ENCODE peak calls at places on chromosomes 4 and X, in six cellular contexts. F is fibroblast of lung, P is A549, E is keratinocyte, U is dorsolateral prefrontal cortex, L is psoas muscle. K is an unnamed sample.

GRCh38 chr4:948101-948935 is 16.1 kb downstream of the TMEM175 start:
- DNase-seq in F (no peak), P (no peak), E (no peak), U (no peak), L (no peak), K (no peak)

GRCh38 chr4:141102367-141102766 is 30.9 kb downstream of the RNF150 start:
- DNase-seq in F (peak), P (peak), E (no peak), U (no peak), L (no peak), K (peak)

GRCh38 chr4:143313527-143313926 is 23.1 kb upstream of the GAB1 start:
- DNase-seq in F (no peak), P (no peak), E (no peak), U (no peak), L (no peak), K (no peak)

GRCh38 chr4:177267911-177268310 is 41.8 kb upstream of the NEIL3 start:
- DNase-seq in F (no peak), P (no peak), E (no peak), U (no peak), L (no peak), K (no peak)

GRCh38 chr4:478373-478772 is 20.6 kb downstream of the ZNF721 start:
- DNase-seq in F (no peak), P (no peak), E (no peak), U (no peak), L (no peak), K (no peak)

GRCh38 chrX:69493193-69493592 is 10.9 kb upstream of the NALF2 start:
- DNase-seq in F (no peak), P (peak), E (no peak), U (no peak), L (no peak), K (no peak)

GRCh38 chr4:2931765-2932560 is 31.2 kb downstream of the NOP14 start:
- DNase-seq in F (no peak), P (no peak), E (no peak), U (peak), L (peak), K (no peak)

GRCh38 chr4:105059337-105059736 is 87.3 kb upstream of the TET2 start:
- DNase-seq in F (no peak), P (no peak), E (no peak), U (no peak), L (no peak), K (no peak)

GRCh38 chr4:166198516-166198915 is 325.5 kb downstream of the TLL1 start:
- DNase-seq in F (no peak), P (no peak), E (no peak), U (no peak), L (no peak), K (no peak)

GRCh38 chr4:13543648-13544555 is at the start of gene NKX3-2:
- DNase-seq in F (no peak), P (no peak), E (no peak), U (no peak), L (no peak), K (no peak)

GRCh38 chrX:115093206-115093605 is 75.8 kb upstream of the IL13RA2 start:
- DNase-seq in F (no peak), P (no peak), E (no peak), U (no peak), L (no peak), K (no peak)

GRCh38 chr4:6771229-6771671 is 11.3 kb upstream of the KIAA0232 start:
- DNase-seq in F (peak), P (no peak), E (no peak), U (no peak), L (peak), K (no peak)

GRCh38 chr4:138861130-138861529 is 154.5 kb upstream of the NOCT start:
- DNase-seq in F (no peak), P (no peak), E (no peak), U (no peak), L (no peak), K (no peak)

GRCh38 chr4:13248621-13249298 is 235.4 kb downstream of the RAB28 start:
- DNase-seq in F (no peak), P (no peak), E (no peak), U (no peak), L (no peak), K (no peak)

GRCh38 chr4:3684546-3684945 is 81.6 kb upstream of the ADRA2C start:
- DNase-seq in F (no peak), P (no peak), E (no peak), U (no peak), L (no peak), K (no peak)

GRCh38 chrX:44954562-44954961 is 81.6 kb downstream of the KDM6A start:
- DNase-seq in F (no peak), P (no peak), E (no peak), U (no peak), L (no peak), K (no peak)

GRCh38 chr4:120858776-120859175 is 63.8 kb downstream of the PRDM5 start:
- DNase-seq in F (peak), P (no peak), E (no peak), U (no peak), L (no peak), K (no peak)

GRCh38 chr4:158824425-158825274 is 55.8 kb downstream of the FNIP2 start:
- DNase-seq in F (peak), P (no peak), E (no peak), U (no peak), L (peak), K (no peak)

GRCh38 chr4:22334155-22334554 is 181.7 kb downstream of the ADGRA3 start:
- DNase-seq in F (no peak), P (no peak), E (no peak), U (no peak), L (no peak), K (no peak)

GRCh38 chrX:123219916-123220315 is 35.8 kb downstream of the GRIA3 start:
- DNase-seq in F (no peak), P (no peak), E (no peak), U (no peak), L (no peak), K (no peak)

GRCh38 chrX:17547658-17548057 is 172.7 kb downstream of the NHS start:
- DNase-seq in F (peak), P (peak), E (peak), U (no peak), L (peak), K (peak)

GRCh38 chr4:85368932-85369331 is 106.0 kb upstream of the ARHGAP24 start:
- DNase-seq in F (no peak), P (no peak), E (no peak), U (no peak), L (no peak), K (no peak)

GRCh38 chr4:121304843-121305348 is 75.9 kb downstream of the QRFPR start:
- DNase-seq in F (no peak), P (no peak), E (no peak), U (no peak), L (no peak), K (no peak)

GRCh38 chr4:188971125-188971524 is 831.9 kb downstream of the TRIML1 start:
- DNase-seq in F (peak), P (peak), E (no peak), U (no peak), L (no peak), K (no peak)

GRCh38 chrX:39893417-39894338 is 204.1 kb downstream of the BCOR start:
- DNase-seq in F (no peak), P (no peak), E (no peak), U (no peak), L (no peak), K (no peak)

GRCh38 chr4:111991797-111992196 is 153.5 kb upstream of the FAM241A start:
- DNase-seq in F (peak), P (peak), E (no peak), U (no peak), L (no peak), K (peak)

GRCh38 chr4:153555730-153556440 is 89.7 kb downstream of the TMEM131L start:
- DNase-seq in F (peak), P (no peak), E (no peak), U (no peak), L (peak), K (no peak)

GRCh38 chr4:111632752-111633151 is 512.5 kb upstream of the FAM241A start:
- DNase-seq in F (peak), P (no peak), E (no peak), U (no peak), L (no peak), K (no peak)

GRCh38 chrX:115689931-115690330 is 129.0 kb downstream of the PLS3 start:
- DNase-seq in F (no peak), P (no peak), E (no peak), U (no peak), L (no peak), K (no peak)

GRCh38 chr4:143294310-143294709 is 42.4 kb upstream of the GAB1 start:
- DNase-seq in F (peak), P (no peak), E (no peak), U (no peak), L (peak), K (no peak)

GRCh38 chr4:161987611-161988010 is 176.2 kb downstream of the FSTL5 start:
- DNase-seq in F (no peak), P (no peak), E (no peak), U (no peak), L (no peak), K (no peak)

GRCh38 chr4:169040559-169041261 is 30.7 kb upstream of the CBR4 start:
- DNase-seq in F (no peak), P (no peak), E (no peak), U (no peak), L (no peak), K (no peak)

GRCh38 chr4:180333156-180333555 is 1910.0 kb upstream of the TENM3 start:
- DNase-seq in F (no peak), P (no peak), E (no peak), U (no peak), L (no peak), K (no peak)

GRCh38 chr4:146478009-146478408 is 43.7 kb downstream of the SLC10A7 start:
- DNase-seq in F (no peak), P (no peak), E (no peak), U (no peak), L (no peak), K (no peak)

GRCh38 chr4:42412251-42412650 is 15.0 kb downstream of the SHISA3 start:
- DNase-seq in F (peak), P (no peak), E (no peak), U (no peak), L (no peak), K (no peak)

GRCh38 chr4:139734875-139735380 is 69.3 kb downstream of the MGST2 start:
- DNase-seq in F (peak), P (no peak), E (no peak), U (peak), L (peak), K (no peak)

GRCh38 chr4:173301518-173302201 is 32.5 kb downstream of the HMGB2 start:
- DNase-seq in F (peak), P (peak), E (no peak), U (no peak), L (no peak), K (no peak)

GRCh38 chr4:26525136-26525535 is 34.9 kb upstream of the CCKAR start:
- DNase-seq in F (peak), P (no peak), E (no peak), U (no peak), L (no peak), K (no peak)

GRCh38 chr4:153623491-153623890 is 60.6 kb upstream of the TLR2 start:
- DNase-seq in F (no peak), P (no peak), E (no peak), U (no peak), L (no peak), K (no peak)

DNA sequence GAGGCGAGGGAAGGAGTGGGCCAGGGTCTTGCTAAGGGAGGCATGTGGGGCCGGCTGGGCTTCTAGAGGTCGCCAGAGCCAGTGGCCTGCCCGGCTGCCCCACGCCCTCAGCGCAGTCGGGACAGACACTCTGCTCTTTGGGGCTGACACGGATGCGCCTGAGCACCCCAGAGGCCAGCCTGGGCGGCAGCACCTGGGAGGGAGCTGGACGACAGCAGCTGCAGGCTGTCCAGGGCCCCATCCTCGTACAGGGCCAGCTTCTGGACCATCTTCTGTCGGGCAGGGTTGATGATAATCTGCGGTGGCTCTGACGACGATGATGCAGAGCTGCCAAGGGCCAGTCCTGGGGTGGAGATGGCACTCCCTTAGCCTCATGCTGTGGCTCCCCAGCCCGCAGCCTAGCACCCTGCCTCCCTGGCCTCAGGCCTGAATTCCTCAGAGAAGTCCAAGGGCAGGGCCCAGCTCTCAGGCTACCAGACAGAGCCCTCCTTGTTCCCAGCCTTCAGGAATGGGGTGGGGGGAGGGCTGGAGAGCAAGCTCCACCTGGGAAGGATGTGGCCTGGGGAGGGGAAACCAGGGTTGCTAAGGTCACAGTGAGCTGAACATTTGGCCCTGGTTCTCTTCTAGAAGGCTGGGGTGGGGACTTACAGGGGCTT is 7.2 kb downstream of the IRAK1 start:
- DNase-seq in F (no peak), P (no peak), E (no peak), U (no peak), L (no peak), K (no peak)
- H3K27ac ChIP-seq in F (no peak), P (no peak), E (no peak), U (peak), L (peak), K (no peak)

GRCh38 chr4:185738851-185739250 is 73.1 kb downstream of the SORBS2 start:
- DNase-seq in F (no peak), P (no peak), E (no peak), U (no peak), L (no peak), K (no peak)
- H3K27ac ChIP-seq in F (no peak), P (no peak), E (no peak), U (no peak), L (no peak), K (no peak)

GRCh38 chrX:154135458-154136229 is 8.4 kb upstream of the OPN1LW start:
- DNase-seq in F (no peak), P (no peak), E (no peak), U (no peak), L (no peak), K (no peak)

GRCh38 chrX:154140742-154141141 is 3.3 kb upstream of the OPN1LW start:
- DNase-seq in F (no peak), P (no peak), E (no peak), U (no peak), L (no peak), K (no peak)

GRCh38 chrX:154140206-154140605 is 3.8 kb upstream of the OPN1LW start:
- DNase-seq in F (no peak), P (no peak), E (no peak), U (no peak), L (no peak), K (no peak)

GRCh38 chrX:154136627-154137161 is 7.3 kb upstream of the OPN1LW start:
- DNase-seq in F (peak), P (peak), E (no peak), U (peak), L (peak), K (no peak)

DNA sequence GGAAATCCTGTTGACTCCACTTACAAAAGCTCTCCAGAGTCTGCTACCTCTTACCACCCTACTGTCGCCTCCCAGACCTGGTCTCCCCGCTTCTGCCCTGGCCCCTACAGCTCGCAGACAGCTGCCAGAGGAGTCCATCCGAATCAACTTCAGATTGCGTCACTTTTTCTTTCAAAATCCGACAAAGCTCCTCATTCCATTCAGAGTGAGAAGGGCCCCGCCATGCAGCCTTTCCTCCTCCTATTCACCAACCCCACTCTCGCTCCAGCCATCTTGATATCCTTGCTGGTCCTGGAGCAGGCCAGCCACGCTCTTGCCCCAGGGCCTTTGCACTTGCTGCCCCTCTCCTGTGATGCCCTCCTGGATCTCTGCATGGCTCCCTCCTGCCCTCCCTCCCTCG is 5.2 kb upstream of the OPN1LW start:
- DNase-seq in F (no peak), P (no peak), E (no peak), U (no peak), L (no peak), K (no peak)
- H3K27ac ChIP-seq in F (no peak), P (no peak), E (no peak), U (no peak), L (no peak), K (no peak)

GRCh38 chrX:119687661-119688413 is 5.1 kb downstream of the SEPTIN6 start:
- DNase-seq in F (no peak), P (no peak), E (no peak), U (no peak), L (no peak), K (no peak)

GRCh38 chrX:119692241-119693031 is 532 bp downstream of the SEPTIN6 start:
- DNase-seq in F (peak), P (peak), E (no peak), U (peak), L (peak), K (no peak)

GRCh38 chrX:119690921-119691716 is 1.8 kb downstream of the SEPTIN6 start:
- DNase-seq in F (peak), P (no peak), E (no peak), U (no peak), L (no peak), K (no peak)

GRCh38 chrX:119686087-119686639 is 6.8 kb downstream of the SEPTIN6 start:
- DNase-seq in F (peak), P (no peak), E (no peak), U (no peak), L (peak), K (no peak)

DNA sequence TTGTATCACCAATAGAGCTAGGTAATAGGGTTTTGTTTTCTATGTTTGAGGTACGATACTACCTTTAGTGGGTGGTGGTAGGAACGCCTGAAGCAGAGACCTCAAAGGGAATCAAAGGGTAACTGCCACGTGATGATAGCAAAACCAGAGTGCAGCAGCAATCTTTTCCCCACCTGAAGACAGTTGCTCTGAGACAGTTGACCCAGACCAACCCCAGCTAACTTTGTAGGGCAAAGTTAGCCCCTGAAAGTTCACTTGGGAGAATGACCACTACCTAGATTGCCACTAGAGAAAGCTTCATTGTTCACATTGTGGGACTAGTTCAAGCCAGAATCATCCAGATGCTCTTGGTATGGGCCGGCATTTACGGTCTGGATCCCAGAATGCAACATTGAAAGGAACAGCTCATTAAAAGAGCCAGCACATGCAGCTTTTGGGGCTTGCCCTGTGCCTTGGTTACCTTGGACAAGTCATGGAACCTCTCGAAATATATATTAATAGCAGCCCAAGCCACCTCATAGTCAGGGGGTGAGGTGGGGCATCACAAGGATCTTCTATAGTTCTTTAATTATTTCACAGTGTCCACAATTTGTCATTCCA is 4.0 kb downstream of the SEPTIN6 start:
- DNase-seq in F (no peak), P (no peak), E (no peak), U (no peak), L (no peak), K (no peak)
- H3K27ac ChIP-seq in F (no peak), P (no peak), E (no peak), U (no peak), L (no peak), K (no peak)

DNA sequence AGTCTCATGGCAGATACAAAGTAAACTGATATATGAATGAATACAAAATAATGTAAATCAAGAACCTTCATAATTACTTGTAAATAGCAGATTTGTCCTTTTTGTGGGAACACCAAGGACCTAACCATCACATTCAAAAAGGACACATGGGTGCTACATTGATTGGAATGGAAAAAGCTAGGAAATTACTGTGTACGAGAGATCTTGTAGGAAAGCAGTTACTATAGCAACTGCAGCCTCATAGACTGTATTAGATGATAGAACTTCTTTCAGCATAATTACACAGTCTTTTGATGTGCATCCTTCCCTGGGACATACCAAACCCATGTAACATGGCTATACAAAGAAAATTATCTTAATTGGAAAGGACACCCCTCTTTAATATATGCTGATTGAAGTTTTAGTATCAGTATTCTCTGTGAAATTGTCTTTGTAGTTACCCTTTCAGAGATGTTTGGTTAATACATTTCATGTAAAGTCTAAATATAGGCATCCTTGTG is 130.7 kb upstream of the CTSO start:
- DNase-seq in F (no peak), P (no peak), E (no peak), U (no peak), L (no peak), K (no peak)
- H3K27ac ChIP-seq in F (no peak), P (no peak), E (no peak), U (no peak), L (no peak), K (no peak)

GRCh38 chrX:84186603-84187358 is 1.2 kb downstream of the RPS6KA6 start:
- DNase-seq in F (peak), P (peak), E (no peak), U (no peak), L (no peak), K (no peak)
- H3K27ac ChIP-seq in F (peak), P (peak), E (no peak), U (no peak), L (no peak), K (no peak)

DNA sequence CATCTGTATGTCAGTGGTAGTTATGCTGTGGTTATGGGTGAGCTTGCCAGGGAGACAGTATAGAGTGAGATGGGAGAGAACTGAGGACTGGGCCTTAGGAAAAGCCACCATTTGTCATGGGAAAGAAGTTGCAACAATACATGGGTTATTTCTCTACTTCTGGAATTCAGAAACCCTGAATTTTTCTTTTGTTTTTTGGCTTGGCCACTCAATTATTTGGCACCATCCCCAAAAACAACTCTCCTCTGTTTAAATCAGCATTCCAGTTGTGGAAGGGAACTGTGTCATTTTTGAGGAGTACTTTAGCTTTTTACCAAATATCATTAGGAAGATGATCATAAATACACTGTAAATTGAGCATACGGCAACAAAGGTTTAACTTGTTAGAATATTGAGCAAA is 41.1 kb upstream of the ACSL4 start:
- DNase-seq in F (peak), P (no peak), E (no peak), U (no peak), L (no peak), K (no peak)
- H3K27ac ChIP-seq in F (peak), P (peak), E (no peak), U (no peak), L (no peak), K (no peak)

K was measured in epithelial cell of prostate.